ENCODE peak calls at places on chromosomes 6 and 20, in six cellular contexts. W, L, T, F, V and G are unnamed samples.

GRCh38 chr6:136103763-136104311 is 146.3 kb downstream of the MTFR2 start:
- DNase-seq in V (no peak), T (no peak), W (no peak), F (peak), L (peak), G (peak)

GRCh38 chr6:157456524-157456829 is 75.5 kb downstream of the ZDHHC14 start:
- DNase-seq in V (no peak), W (peak), T (no peak), F (no peak), L (no peak), G (peak)

GRCh38 chr20:64131406-64131805 is 24.0 kb upstream of the NPBWR2 start:
- DNase-seq in F (no peak), V (no peak), W (no peak), T (peak), L (no peak), G (no peak)

GRCh38 chr6:161128680-161129196 is 137.2 kb downstream of the MAP3K4 start:
- DNase-seq in T (no peak), W (peak), F (no peak), L (no peak), V (no peak), G (no peak)

GRCh38 chr6:41055149-41055548 is 2.1 kb downstream of the APOBEC2 start:
- DNase-seq in T (no peak), W (no peak), V (no peak), F (peak), L (peak), G (no peak)

GRCh38 chr6:73657201-73657600 is 3.4 kb upstream of the SLC17A5 start:
- DNase-seq in W (no peak), V (no peak), L (no peak), F (no peak), T (no peak), G (no peak)

GRCh38 chr6:31752739-31753319 is 9.6 kb upstream of the SAPCD1 start:
- DNase-seq in W (no peak), V (no peak), T (no peak), F (no peak), L (no peak), G (no peak)

GRCh38 chr20:8331740-8332412 is 199.8 kb downstream of the PLCB1 start:
- DNase-seq in V (no peak), F (no peak), L (no peak), T (no peak), W (no peak), G (no peak)

GRCh38 chr20:33852971-33853813 is 42.0 kb downstream of the CHMP4B start:
- DNase-seq in L (no peak), W (peak), T (peak), V (no peak), F (no peak), G (no peak)

GRCh38 chr6:136011475-136011874 is 160.0 kb downstream of the PDE7B start:
- DNase-seq in F (no peak), T (no peak), W (no peak), V (no peak), L (no peak), G (no peak)

GRCh38 chr6:163637524-163637923 is 223.0 kb downstream of the QKI start:
- DNase-seq in W (no peak), F (no peak), V (no peak), L (no peak), T (no peak), G (no peak)

GRCh38 chr20:36929691-36930090 is 21.8 kb downstream of the SAMHD1 start:
- DNase-seq in V (no peak), W (no peak), T (no peak), F (no peak), L (no peak), G (no peak)

GRCh38 chr6:121823437-121823851 is 388.0 kb downstream of the GJA1 start:
- DNase-seq in V (no peak), W (no peak), T (no peak), L (no peak), F (peak), G (no peak)

GRCh38 chr6:121677551-121677950 is 242.1 kb downstream of the GJA1 start:
- DNase-seq in F (no peak), V (no peak), T (no peak), W (no peak), L (no peak), G (no peak)

GRCh38 chr6:44156494-44157151 is 2.0 kb upstream of the CAPN11 start:
- DNase-seq in T (no peak), W (no peak), V (no peak), F (no peak), L (no peak), G (no peak)

GRCh38 chr6:55777461-55777860 is 97.9 kb downstream of the BMP5 start:
- DNase-seq in V (no peak), L (no peak), T (no peak), W (no peak), F (no peak), G (no peak)

GRCh38 chr6:169421890-169422289 is 168.2 kb upstream of the THBS2 start:
- DNase-seq in V (no peak), F (no peak), W (no peak), T (no peak), L (no peak), G (no peak)

GRCh38 chr20:17558154-17558940 is 11.5 kb upstream of the DSTN start:
- DNase-seq in F (no peak), W (no peak), V (no peak), L (peak), T (peak), G (no peak)

GRCh38 chr6:111411046-111411445 is 72.0 kb downstream of the REV3L start:
- DNase-seq in L (no peak), T (no peak), F (peak), W (no peak), V (no peak), G (no peak)

GRCh38 chr20:53935353-53936084 is 134.9 kb downstream of the BCAS1 start:
- DNase-seq in L (no peak), W (no peak), V (no peak), T (no peak), F (no peak), G (no peak)

GRCh38 chr6:36779227-36779626 is 60.0 kb downstream of the CPNE5 start:
- DNase-seq in V (no peak), T (no peak), L (no peak), W (no peak), F (no peak), G (no peak)

GRCh38 chr20:9578584-9578983 is 64.2 kb downstream of the LAMP5 start:
- DNase-seq in V (no peak), W (no peak), F (no peak), T (no peak), L (no peak), G (no peak)

GRCh38 chr6:47245745-47246371 is 63.8 kb downstream of the TNFRSF21 start:
- DNase-seq in W (no peak), L (no peak), V (no peak), T (no peak), F (peak), G (no peak)

GRCh38 chr20:63071541-63072181 is 64.9 kb upstream of the BHLHE23 start:
- DNase-seq in L (no peak), W (no peak), V (no peak), F (peak), T (peak), G (no peak)

GRCh38 chr6:132236281-132236680 is 165.0 kb downstream of the MOXD1 start:
- DNase-seq in W (no peak), F (no peak), L (no peak), V (no peak), T (no peak), G (no peak)

GRCh38 chr6:132231121-132231520 is 170.2 kb downstream of the MOXD1 start:
- DNase-seq in V (no peak), W (no peak), L (no peak), F (no peak), T (no peak), G (no peak)

GRCh38 chr6:132234356-132234755 is 166.9 kb downstream of the MOXD1 start:
- DNase-seq in W (no peak), V (no peak), T (no peak), L (no peak), F (no peak), G (no peak)

GRCh38 chr6:132236744-132237143 is 164.5 kb downstream of the MOXD1 start:
- DNase-seq in T (no peak), F (no peak), L (no peak), W (no peak), V (no peak), G (no peak)

GRCh38 chr6:132235596-132236280 is 165.5 kb downstream of the MOXD1 start:
- DNase-seq in L (no peak), W (no peak), F (no peak), T (no peak), V (no peak), G (no peak)
- H3K27ac ChIP-seq in L (no peak), W (no peak), F (no peak), T (no peak), V (no peak), G (no peak)

DNA sequence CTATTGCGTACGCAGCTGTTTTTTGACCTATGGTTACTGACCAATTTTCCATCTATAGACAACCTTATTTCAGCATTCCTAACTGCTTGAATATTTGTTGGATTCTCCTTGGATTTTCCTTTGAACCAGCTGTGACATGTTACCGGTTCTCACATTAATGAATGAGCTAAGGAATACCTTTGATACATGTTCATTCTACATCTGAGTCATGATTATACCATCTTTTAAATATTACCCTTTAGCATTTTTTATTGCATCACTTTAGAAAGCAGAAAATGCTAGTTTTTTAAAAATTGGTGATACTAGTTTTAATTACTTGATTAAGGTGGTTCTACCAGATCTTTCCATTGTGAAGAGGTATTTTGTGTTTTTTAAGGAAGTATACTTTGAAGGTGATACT is 1.9 kb upstream of the IGF2R start:
- DNase-seq in F (no peak), W (no peak), L (no peak), V (no peak), T (no peak), G (no peak)
- H3K27ac ChIP-seq in F (no peak), W (no peak), L (no peak), V (no peak), T (peak), G (no peak)

GRCh38 chr6:2782356-2782708 is 17.1 kb downstream of the WRNIP1 start:
- DNase-seq in W (no peak), V (no peak), T (no peak), L (no peak), F (no peak), G (no peak)

GRCh38 chr6:2781685-2782355 is 16.6 kb downstream of the WRNIP1 start:
- DNase-seq in T (no peak), W (no peak), F (no peak), L (no peak), V (no peak), G (no peak)

GRCh38 chr6:2784061-2784460 is 18.9 kb downstream of the WRNIP1 start:
- DNase-seq in F (no peak), W (no peak), T (no peak), V (no peak), L (no peak), G (no peak)

GRCh38 chr6:2783188-2783957 is 18.2 kb downstream of the WRNIP1 start:
- DNase-seq in L (no peak), V (no peak), W (no peak), T (no peak), F (no peak), G (no peak)

DNA sequence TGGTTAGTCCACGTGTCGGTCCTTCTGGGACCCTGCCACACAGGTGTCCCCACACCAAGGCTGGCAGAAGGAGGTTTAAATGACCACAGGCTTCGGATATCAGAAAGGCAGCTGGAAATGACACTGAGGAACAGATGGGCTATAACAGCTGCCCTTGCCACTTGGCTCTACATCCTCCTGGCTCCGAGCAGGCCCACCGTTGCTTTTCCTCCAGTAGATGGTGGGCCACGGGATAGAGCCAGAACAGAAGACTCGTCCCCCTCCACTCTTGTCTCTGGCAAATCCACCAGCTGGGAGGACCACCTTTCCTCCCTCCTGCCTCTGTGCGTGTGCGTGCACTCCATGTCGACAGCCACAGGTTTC is 17.6 kb downstream of the WRNIP1 start:
- DNase-seq in T (no peak), V (no peak), W (no peak), L (no peak), F (no peak), G (no peak)
- H3K27ac ChIP-seq in T (no peak), V (no peak), W (no peak), L (no peak), F (no peak), G (no peak)

GRCh38 chr6:84767591-84768201 is 3.3 kb upstream of the TBX18 start:
- DNase-seq in W (no peak), F (no peak), T (no peak), L (no peak), V (no peak), G (no peak)

GRCh38 chr6:84766796-84767590 is 2.6 kb upstream of the TBX18 start:
- DNase-seq in W (no peak), F (peak), V (no peak), L (no peak), T (no peak), G (no peak)

GRCh38 chr6:84770521-84770920 is 6.1 kb upstream of the TBX18 start:
- DNase-seq in W (no peak), L (no peak), V (no peak), F (no peak), T (no peak), G (no peak)

GRCh38 chr6:84769247-84769646 is 4.8 kb upstream of the TBX18 start:
- DNase-seq in L (no peak), F (no peak), W (no peak), T (no peak), V (no peak), G (no peak)

GRCh38 chr6:84768442-84769174 is 4.2 kb upstream of the TBX18 start:
- DNase-seq in V (peak), F (no peak), L (no peak), W (no peak), T (no peak), G (no peak)
- H3K27ac ChIP-seq in V (peak), F (no peak), L (peak), W (no peak), T (no peak), G (no peak)